ENCODE peak calls at places on chromosome 21, in five cellular contexts. A is left kidney, Y is left ventricle myocardium superior, U is A549, F is B cell. O is an unnamed sample.

GRCh38 chr21:42125571-42126544 is 54.7 kb downstream of the UMODL1 start:
- DNase-seq in A (peak; percentile 50), Y (no peak), U (no peak), F (no peak), O (no peak)

GRCh38 chr21:14900058-14900457 is 164.7 kb downstream of the NRIP1 start:
- DNase-seq in A (peak; percentile 11), Y (no peak), U (no peak), F (no peak), O (no peak)

GRCh38 chr21:29523646-29524045 is 224.9 kb downstream of the BACH1 start:
- DNase-seq in A (no peak), Y (no peak), U (no peak), F (no peak), O (no peak)

GRCh38 chr21:32206631-32207030 is 72.2 kb downstream of the MIS18A start:
- DNase-seq in A (no peak), Y (no peak), U (no peak), F (no peak), O (no peak)

GRCh38 chr21:38720074-38720473 is 85.7 kb upstream of the ETS2 start:
- DNase-seq in A (no peak), Y (no peak), U (no peak), F (no peak), O (no peak)

GRCh38 chr21:24899138-24899537 is 708.1 kb downstream of the MRPL39 start:
- DNase-seq in A (no peak), Y (no peak), U (no peak), F (no peak), O (no peak)

GRCh38 chr21:41810597-41810932 is 43.7 kb upstream of the RIPK4 start:
- DNase-seq in A (no peak), Y (no peak), U (no peak), F (peak; percentile 7), O (no peak)

GRCh38 chr21:37833301-37833700 is 83.0 kb downstream of the KCNJ6 start:
- DNase-seq in A (no peak), Y (no peak), U (no peak), F (no peak), O (no peak)

GRCh38 chr21:36718951-36719501 is 20.1 kb downstream of the SIM2 start:
- DNase-seq in A (no peak), Y (no peak), U (no peak), F (no peak), O (no peak)

GRCh38 chr21:28828981-28829380 is 163.7 kb downstream of the LTN1 start:
- DNase-seq in A (no peak), Y (no peak), U (no peak), F (no peak), O (no peak)

GRCh38 chr21:16420086-16420724 is 690.4 kb downstream of the USP25 start:
- DNase-seq in A (peak; percentile 84), Y (peak; percentile 39), U (no peak), F (no peak), O (peak; percentile 47)

GRCh38 chr21:46092026-46092764 is 5.7 kb upstream of the COL6A2 start:
- DNase-seq in A (no peak), Y (peak; percentile 69), U (no peak), F (no peak), O (peak; percentile 87)

GRCh38 chr21:32061755-32062154 is 188.9 kb downstream of the HUNK start:
- DNase-seq in A (no peak), Y (no peak), U (no peak), F (no peak), O (no peak)

GRCh38 chr21:34544032-34544496 is 32.1 kb upstream of the KCNE1 start:
- DNase-seq in A (peak; percentile 70), Y (peak; percentile 56), U (peak; percentile 53), F (no peak), O (peak; percentile 89)

GRCh38 chr21:26934383-26934782 is 32.5 kb downstream of the ADAMTS5 start:
- DNase-seq in A (no peak), Y (no peak), U (no peak), F (no peak), O (no peak)

GRCh38 chr21:34536820-34537219 is 24.8 kb upstream of the KCNE1 start:
- DNase-seq in A (no peak), Y (no peak), U (no peak), F (no peak), O (peak; percentile 48)

GRCh38 chr21:41640756-41641509 is 125.9 kb downstream of the RIPK4 start:
- DNase-seq in A (no peak), Y (no peak), U (peak; percentile 21), F (no peak), O (peak; percentile 43)

GRCh38 chr21:36209626-36210171 is 53.1 kb downstream of the DOP1B start:
- DNase-seq in A (peak; percentile 90), Y (no peak), U (no peak), F (no peak), O (peak; percentile 55)

GRCh38 chr21:42737969-42738590 is 84.7 kb downstream of the PDE9A start:
- DNase-seq in A (peak; percentile 45), Y (peak; percentile 54), U (no peak), F (no peak), O (peak; percentile 30)

GRCh38 chr21:15932681-15933200 is 203.0 kb downstream of the USP25 start:
- DNase-seq in A (peak; percentile 63), Y (no peak), U (no peak), F (no peak), O (no peak)

GRCh38 chr21:29053656-29054055 is 19.8 kb downstream of the CCT8 start:
- DNase-seq in A (no peak), Y (no peak), U (no peak), F (no peak), O (no peak)

GRCh38 chr21:41691205-41692203 is 75.3 kb downstream of the RIPK4 start:
- DNase-seq in A (no peak), Y (no peak), U (no peak), F (no peak), O (no peak)

GRCh38 chr21:26072891-26073615 is 97.5 kb downstream of the APP start:
- DNase-seq in A (no peak), Y (no peak), U (no peak), F (no peak), O (no peak)

GRCh38 chr21:30831194-30831765 is 1.7 kb upstream of the KRTAP7-1 start:
- DNase-seq in A (peak; percentile 47), Y (no peak), U (no peak), F (no peak), O (peak; percentile 0)

GRCh38 chr21:19759836-19760235 is 1238.4 kb upstream of the NCAM2 start:
- DNase-seq in A (no peak), Y (no peak), U (no peak), F (no peak), O (no peak)

GRCh38 chr21:42237577-42237976 is 18.6 kb downstream of the ABCG1 start:
- DNase-seq in A (no peak), Y (no peak), U (no peak), F (no peak), O (no peak)

GRCh38 chr21:44300262-44300959 is 558 bp downstream of the PFKL start:
- DNase-seq in A (peak; percentile 80), Y (peak; percentile 88), U (peak; percentile 50), F (peak; percentile 86), O (peak; percentile 71)

GRCh38 chr21:45989355-45990048 is 7.9 kb downstream of the COL6A1 start:
- DNase-seq in A (no peak), Y (peak; percentile 31), U (no peak), F (no peak), O (no peak)

GRCh38 chr21:35475006-35475405 is 425.9 kb upstream of the RUNX1 start:
- DNase-seq in A (no peak), Y (no peak), U (no peak), F (no peak), O (no peak)

GRCh38 chr21:31490471-31490870 is 146.4 kb upstream of the TIAM1 start:
- DNase-seq in A (no peak), Y (no peak), U (peak; percentile 10), F (no peak), O (no peak)

GRCh38 chr21:41758550-41758949 is 8.3 kb downstream of the RIPK4 start:
- DNase-seq in A (no peak), Y (no peak), U (no peak), F (no peak), O (no peak)

GRCh38 chr21:46121286-46122221 is 23.6 kb downstream of the COL6A2 start:
- DNase-seq in A (no peak), Y (peak; percentile 22), U (no peak), F (peak; percentile 32), O (no peak)

GRCh38 chr21:35711213-35711612 is 349.1 kb downstream of the SETD4 start:
- DNase-seq in A (peak; percentile 7), Y (no peak), U (no peak), F (no peak), O (no peak)

GRCh38 chr21:45699966-45700365 is 56.4 kb downstream of the PCBP3 start:
- DNase-seq in A (no peak), Y (no peak), U (no peak), F (no peak), O (no peak)

GRCh38 chr21:45386336-45386727 is 18.6 kb upstream of the COL18A1 start:
- DNase-seq in A (peak; percentile 67), Y (peak; percentile 23), U (no peak), F (no peak), O (no peak)

GRCh38 chr21:44486302-44486701 is 31.0 kb downstream of the LRRC3 start:
- DNase-seq in A (no peak), Y (no peak), U (no peak), F (no peak), O (no peak)

GRCh38 chr21:44773291-44773932 is 28.2 kb downstream of the UBE2G2 start:
- DNase-seq in A (peak; percentile 97), Y (no peak), U (no peak), F (no peak), O (no peak)